ENCODE peak calls at places on chromosomes 2 and 18, in nine cellular contexts. B, N, I, H, U, E, G, F and O are unnamed samples.
A peak's percentile ranks its signal among the peaks of the same experiment; 100 is the strongest.

GRCh38 chr2:221529943-221530652 is 42.0 kb downstream of the EPHA4 start:
- DNase-seq in B (no peak), N (peak; percentile 78), I (peak; percentile 66), H (no peak), U (no peak), E (no peak), G (no peak), F (no peak), O (no peak)

GRCh38 chr2:149070681-149071355 is 32.3 kb downstream of the LYPD6B start:
- DNase-seq in B (no peak), N (no peak), I (no peak), H (no peak), U (no peak), E (no peak), G (no peak), F (no peak), O (no peak)

GRCh38 chr2:96247009-96247408 is 18.8 kb downstream of the TMEM127 start:
- DNase-seq in B (no peak), N (no peak), I (no peak), H (no peak), U (no peak), E (no peak), G (no peak), F (no peak), O (no peak)

GRCh38 chr2:42132066-42132965 is 36.8 kb upstream of the EML4 start:
- DNase-seq in B (no peak), N (peak; percentile 78), I (peak; percentile 82), H (no peak), U (no peak), E (no peak), G (no peak), F (no peak), O (no peak)

GRCh38 chr2:231134910-231135650 is 10.2 kb upstream of the HTR2B start:
- DNase-seq in B (no peak), N (no peak), I (no peak), H (no peak), U (no peak), E (no peak), G (no peak), F (no peak), O (no peak)

GRCh38 chr2:231425811-231426703 is 30.5 kb downstream of the B3GNT7 start:
- DNase-seq in B (no peak), N (peak; percentile 56), I (no peak), H (no peak), U (no peak), E (no peak), G (no peak), F (peak; percentile 26), O (peak; percentile 62)

GRCh38 chr18:80245781-80246655 is 1.3 kb downstream of the PARD6G start:
- DNase-seq in B (no peak), N (no peak), I (no peak), H (no peak), U (no peak), E (no peak), G (peak; percentile 72), F (no peak), O (peak; percentile 71)

GRCh38 chr2:54597153-54597827 is 126.2 kb upstream of the EML6 start:
- DNase-seq in B (no peak), N (no peak), I (no peak), H (peak; percentile 46), U (peak; percentile 79), E (peak; percentile 69), G (peak; percentile 88), F (no peak), O (no peak)

GRCh38 chr18:70641156-70641775 is 352.4 kb downstream of the SOCS6 start:
- DNase-seq in B (no peak), N (no peak), I (no peak), H (no peak), U (no peak), E (no peak), G (no peak), F (no peak), O (no peak)

GRCh38 chr18:23826850-23827620 is 137.8 kb downstream of the LAMA3 start:
- DNase-seq in B (no peak), N (no peak), I (no peak), H (no peak), U (no peak), E (no peak), G (no peak), F (no peak), O (no peak)

GRCh38 chr2:2672249-2672648 is 341.2 kb upstream of the MYT1L start:
- DNase-seq in B (no peak), N (no peak), I (no peak), H (no peak), U (no peak), E (no peak), G (no peak), F (no peak), O (no peak)